ENCODE peak calls at places on chromosomes 1 and 21, in five cellular contexts. J, U, P, Q and E are unnamed samples.

GRCh38 chr1:2141025-2141424 is 53.5 kb downstream of the FAAP20 start:
- DNase-seq in J (no peak), U (no peak), P (no peak), Q (no peak), E (no peak)

GRCh38 chr1:204343850-204344249 is 15.9 kb downstream of the PLEKHA6 start:
- DNase-seq in J (no peak), U (no peak), P (no peak), Q (no peak), E (no peak)

GRCh38 chr1:230139306-230139705 is 72.3 kb downstream of the GALNT2 start:
- DNase-seq in J (no peak), U (no peak), P (no peak), Q (no peak), E (no peak)

GRCh38 chr21:37874904-37875780 is 41.1 kb downstream of the KCNJ6 start:
- DNase-seq in J (no peak), U (no peak), P (no peak), Q (no peak), E (no peak)

GRCh38 chr1:11721301-11721700 is 14.6 kb upstream of the AGTRAP start:
- DNase-seq in J (no peak), U (no peak), P (no peak), Q (no peak), E (no peak)

GRCh38 chr1:12524266-12524665 is 93.7 kb downstream of the DHRS3 start:
- DNase-seq in J (no peak), U (no peak), P (no peak), Q (no peak), E (no peak)

GRCh38 chr1:23434260-23434775 is 9.8 kb upstream of the TCEA3 start:
- DNase-seq in J (no peak), U (no peak), P (no peak), Q (no peak), E (no peak)

GRCh38 chr1:243495442-243496172 is 239.8 kb downstream of the SDCCAG8 start:
- DNase-seq in J (no peak), U (no peak), P (no peak), Q (no peak), E (no peak)

GRCh38 chr1:185530215-185530614 is 204.0 kb upstream of the HMCN1 start:
- DNase-seq in J (no peak), U (no peak), P (no peak), Q (no peak), E (no peak)

GRCh38 chr1:98045211-98046030 is 124.6 kb upstream of the DPYD start:
- DNase-seq in J (no peak), U (peak; percentile 59), P (peak; percentile 7), Q (no peak), E (peak; percentile 46)

GRCh38 chr1:160018900-160019299 is 12.9 kb downstream of the PIGM start:
- DNase-seq in J (no peak), U (no peak), P (no peak), Q (no peak), E (no peak)

GRCh38 chr1:235122348-235122747 is 6.3 kb downstream of the TOMM20 start:
- DNase-seq in J (no peak), U (no peak), P (no peak), Q (no peak), E (no peak)

GRCh38 chr1:223667484-223668182 is 2.1 kb upstream of the CAPN8 start:
- DNase-seq in J (no peak), U (no peak), P (no peak), Q (no peak), E (no peak)

GRCh38 chr1:114669562-114670082 is at the start of gene DENND2C:
- DNase-seq in J (no peak), U (no peak), P (no peak), Q (no peak), E (no peak)

GRCh38 chr1:9842781-9843575 is 19.2 kb upstream of the CLSTN1 start:
- DNase-seq in J (no peak), U (peak; percentile 67), P (no peak), Q (no peak), E (no peak)

GRCh38 chr1:48761411-48761810 is 15.3 kb downstream of the BEND5 start:
- DNase-seq in J (no peak), U (no peak), P (no peak), Q (no peak), E (no peak)

GRCh38 chr1:1783320-1783719 is 5.0 kb upstream of the NADK start:
- DNase-seq in J (no peak), U (no peak), P (no peak), Q (no peak), E (no peak)

GRCh38 chr1:210582186-210582981 is 253.7 kb downstream of the HHAT start:
- DNase-seq in J (no peak), U (no peak), P (no peak), Q (no peak), E (no peak)

GRCh38 chr1:182215797-182216196 is 154.3 kb upstream of the ZNF648 start:
- DNase-seq in J (no peak), U (no peak), P (no peak), Q (peak; percentile 61), E (no peak)

GRCh38 chr1:30525980-30526651 is 197.3 kb downstream of the MATN1 start:
- DNase-seq in J (peak; percentile 83), U (peak; percentile 22), P (no peak), Q (peak; percentile 52), E (peak; percentile 16)

DNA sequence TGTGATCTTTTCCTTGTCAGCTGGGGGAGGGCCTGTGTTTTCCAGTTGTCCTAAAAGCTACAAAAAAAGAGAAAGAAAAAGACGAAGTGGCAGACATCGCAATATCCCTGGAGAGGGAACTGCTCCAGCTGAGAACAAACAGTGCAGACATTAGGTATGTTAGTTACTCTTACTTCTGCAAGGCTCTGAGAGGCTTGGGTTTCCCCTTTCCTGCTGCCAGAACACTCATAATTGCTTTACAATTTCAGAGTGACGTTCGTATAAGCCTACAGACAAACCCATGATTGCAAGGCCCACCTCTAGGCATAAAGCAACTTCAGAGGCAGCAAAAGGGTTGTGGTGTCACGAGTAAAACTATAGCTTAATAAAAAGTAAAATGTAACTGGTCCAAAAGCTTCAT is 31.1 kb downstream of the CD160 start:
- DNase-seq in J (no peak), U (no peak), P (no peak), Q (no peak), E (no peak)
- TF ChIP-seq CTCF in J (no peak), U (no peak), P (no peak), Q (no peak), E (no peak)

GRCh38 chr1:205569411-205570172 is 62.2 kb downstream of the ELK4 start:
- DNase-seq in J (no peak), U (no peak), P (no peak), Q (no peak), E (peak; percentile 61)
- H3K4me3 ChIP-seq in J (peak overlapping the region; percentile 62), U (peak overlapping the region; percentile 32), P (no peak overlapping the region), Q (no peak overlapping the region), E (peak overlapping the region; percentile 61)

DNA sequence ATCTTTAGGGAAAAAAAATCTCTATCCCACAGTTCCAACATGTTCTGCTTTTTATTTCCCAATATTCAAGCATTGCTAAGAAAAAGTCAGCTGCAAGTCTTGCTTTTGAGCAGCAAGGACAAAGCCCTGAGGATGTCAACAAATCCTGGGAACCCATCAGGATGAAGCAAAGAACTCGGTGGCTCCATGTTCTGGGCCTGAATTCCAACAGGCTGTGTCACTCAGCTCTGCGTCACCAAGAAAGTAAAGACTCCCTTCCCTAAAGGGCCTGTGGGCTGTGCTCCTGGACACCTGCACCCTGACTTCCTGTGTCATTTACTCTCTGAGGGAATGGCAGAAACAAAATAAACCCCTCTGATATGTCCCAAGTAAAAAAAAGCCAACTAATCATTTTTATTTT is 95.5 kb downstream of the TIAM1 start:
- DNase-seq in J (no peak), U (no peak), P (no peak), Q (no peak), E (no peak)
- TF ChIP-seq CTCF in J (no peak), U (no peak), P (no peak), Q (no peak), E (no peak)

DNA sequence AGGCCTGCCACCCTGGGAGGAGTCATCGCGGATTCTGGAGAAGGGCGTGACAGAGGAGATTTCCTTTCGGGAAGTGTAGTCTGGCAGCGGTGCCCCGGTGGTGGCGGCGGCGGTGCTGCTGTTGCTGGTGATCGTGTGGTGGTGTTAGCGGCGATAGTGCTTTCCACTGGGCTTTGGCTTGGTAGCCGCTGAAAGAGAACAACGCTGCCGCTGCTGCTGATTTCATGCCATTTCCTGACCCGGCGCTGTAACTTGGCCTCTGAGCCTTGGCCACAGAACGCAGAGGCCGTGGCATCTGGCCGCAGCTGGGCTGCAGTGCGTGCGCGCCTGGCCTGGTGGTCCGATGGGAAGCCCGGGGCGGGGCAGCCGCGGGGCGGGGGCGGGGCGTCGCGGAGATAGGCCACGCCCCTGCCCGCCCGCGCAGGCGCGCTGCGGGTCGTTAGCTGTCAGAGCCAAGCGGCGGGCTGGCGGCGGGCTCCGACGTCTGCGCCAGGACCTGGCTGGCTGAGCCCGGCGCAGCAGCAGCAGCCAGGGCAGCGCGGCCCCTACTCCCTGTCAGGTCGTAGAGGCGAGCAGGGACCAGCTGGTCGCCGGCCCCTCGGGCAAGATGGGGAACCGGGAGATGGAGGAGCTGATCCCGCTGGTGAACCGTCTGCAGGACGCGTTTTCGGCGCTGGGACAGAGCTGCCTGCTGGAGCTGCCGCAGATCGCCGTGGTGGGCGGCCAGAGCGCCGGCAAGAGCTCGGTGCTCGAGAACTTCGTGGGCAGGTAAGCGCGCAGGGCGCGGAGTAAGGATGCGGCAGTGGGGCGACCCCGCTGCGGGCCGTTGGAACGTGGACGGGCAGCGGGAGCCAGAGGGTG is at the start of gene DNM3:
- DNase-seq in J (peak; percentile 87), U (peak; percentile 90), P (peak; percentile 92), Q (peak; percentile 37), E (peak; percentile 89)
- H3K4me3 ChIP-seq in J (peak within 1 kb of the TSS; percentile 83), U (peak within 1 kb of the TSS; percentile 54), P (peak within 1 kb of the TSS; percentile 74), Q (peak within 1 kb of the TSS; percentile 48), E (peak within 1 kb of the TSS; percentile 97)

GRCh38 chr1:21301794-21302440 is 11.7 kb upstream of the ECE1 start:
- DNase-seq in J (no peak), U (no peak), P (no peak), Q (no peak), E (no peak)

GRCh38 chr1:21304488-21304887 is 14.2 kb upstream of the ECE1 start:
- DNase-seq in J (no peak), U (no peak), P (no peak), Q (no peak), E (no peak)

GRCh38 chr1:21300774-21301173 is 10.5 kb upstream of the ECE1 start:
- DNase-seq in J (no peak), U (no peak), P (no peak), Q (no peak), E (no peak)

GRCh38 chr1:21305155-21305899 is 15.1 kb upstream of the ECE1 start:
- DNase-seq in J (no peak), U (no peak), P (no peak), Q (no peak), E (no peak)

GRCh38 chr1:21302747-21303715 is 12.8 kb upstream of the ECE1 start:
- DNase-seq in J (no peak), U (no peak), P (no peak), Q (peak; percentile 97), E (no peak)
- TF ChIP-seq CTCF in J (peak; percentile 29), U (no peak), P (no peak), Q (no peak), E (no peak)

GRCh38 chr1:201375169-201375568 is 2.3 kb downstream of the TNNT2 start:
- DNase-seq in J (no peak), U (no peak), P (no peak), Q (no peak), E (no peak)
- H3K4me3 ChIP-seq in J (peak overlapping the region; percentile 69), U (no peak overlapping the region), P (no peak overlapping the region), Q (no peak overlapping the region), E (peak overlapping the region; percentile 0)